ENCODE peak calls at places on chromosomes 6 and 20, in eight cellular contexts. One of them, this sample, is unnamed.

GRCh38 chr6:139764498-139764986 is 390.1 kb upstream of the CITED2 start:
- DNase-seq in amniotic stem cell: peak; percentile 88
- DNase-seq in AG10803: peak; percentile 99
- DNase-seq in heart right ventricle: peak; percentile 48
- DNase-seq in AG04449: peak; percentile 94
- DNase-seq in substantia nigra: no peak
- DNase-seq in activated naive CD8-positive, alpha-beta T cell treated with anti-CD3 and anti-CD28 coated beads, Interleukin-2, amount 50 U/mL, for 24 hours: peak; percentile 9
- DNase-seq in HuH-7: no peak
- DNase-seq in this sample: peak; percentile 100

GRCh38 chr6:71402101-71402500 is 113.5 kb downstream of the OGFRL1 start:
- DNase-seq in AG04449: no peak
- DNase-seq in activated naive CD8-positive, alpha-beta T cell treated with anti-CD3 and anti-CD28 coated beads, Interleukin-2, amount 50 U/mL, for 24 hours: no peak
- DNase-seq in amniotic stem cell: no peak
- DNase-seq in substantia nigra: no peak
- DNase-seq in heart right ventricle: no peak
- DNase-seq in HuH-7: no peak
- DNase-seq in AG10803: no peak
- DNase-seq in this sample: no peak

GRCh38 chr6:85771455-85771854 is 128.8 kb upstream of the SYNCRIP start:
- DNase-seq in heart right ventricle: no peak
- DNase-seq in amniotic stem cell: no peak
- DNase-seq in AG10803: no peak
- DNase-seq in substantia nigra: no peak
- DNase-seq in AG04449: no peak
- DNase-seq in activated naive CD8-positive, alpha-beta T cell treated with anti-CD3 and anti-CD28 coated beads, Interleukin-2, amount 50 U/mL, for 24 hours: no peak
- DNase-seq in HuH-7: no peak
- DNase-seq in this sample: no peak

GRCh38 chr6:32759669-32760068 is 3.7 kb downstream of the HLA-DQB2 start:
- DNase-seq in HuH-7: no peak
- DNase-seq in substantia nigra: no peak
- DNase-seq in AG10803: no peak
- DNase-seq in heart right ventricle: no peak
- DNase-seq in AG04449: no peak
- DNase-seq in activated naive CD8-positive, alpha-beta T cell treated with anti-CD3 and anti-CD28 coated beads, Interleukin-2, amount 50 U/mL, for 24 hours: no peak
- DNase-seq in amniotic stem cell: no peak
- DNase-seq in this sample: no peak

GRCh38 chr6:96917098-96917497 is 7.4 kb upstream of the KLHL32 start:
- DNase-seq in AG10803: no peak
- DNase-seq in AG04449: no peak
- DNase-seq in amniotic stem cell: no peak
- DNase-seq in heart right ventricle: no peak
- DNase-seq in substantia nigra: no peak
- DNase-seq in HuH-7: no peak
- DNase-seq in activated naive CD8-positive, alpha-beta T cell treated with anti-CD3 and anti-CD28 coated beads, Interleukin-2, amount 50 U/mL, for 24 hours: no peak
- DNase-seq in this sample: no peak

GRCh38 chr20:10524034-10524476 is 89.0 kb downstream of the SLX4IP start:
- DNase-seq in activated naive CD8-positive, alpha-beta T cell treated with anti-CD3 and anti-CD28 coated beads, Interleukin-2, amount 50 U/mL, for 24 hours: no peak
- DNase-seq in heart right ventricle: peak; percentile 58
- DNase-seq in substantia nigra: no peak
- DNase-seq in amniotic stem cell: no peak
- DNase-seq in AG10803: peak; percentile 29
- DNase-seq in AG04449: no peak
- DNase-seq in HuH-7: no peak
- DNase-seq in this sample: peak; percentile 63

GRCh38 chr6:134187154-134187553 is 130.8 kb downstream of the SGK1 start:
- DNase-seq in AG04449: no peak
- DNase-seq in HuH-7: no peak
- DNase-seq in activated naive CD8-positive, alpha-beta T cell treated with anti-CD3 and anti-CD28 coated beads, Interleukin-2, amount 50 U/mL, for 24 hours: no peak
- DNase-seq in amniotic stem cell: no peak
- DNase-seq in heart right ventricle: no peak
- DNase-seq in AG10803: no peak
- DNase-seq in substantia nigra: no peak
- DNase-seq in this sample: no peak

GRCh38 chr6:49923826-49924225 is 40.1 kb downstream of the DEFB114 start:
- DNase-seq in AG10803: peak; percentile 5
- DNase-seq in substantia nigra: no peak
- DNase-seq in amniotic stem cell: no peak
- DNase-seq in activated naive CD8-positive, alpha-beta T cell treated with anti-CD3 and anti-CD28 coated beads, Interleukin-2, amount 50 U/mL, for 24 hours: no peak
- DNase-seq in heart right ventricle: no peak
- DNase-seq in AG04449: no peak
- DNase-seq in HuH-7: no peak
- DNase-seq in this sample: peak; percentile 36